ENCODE peak calls at places on chromosomes 13 and 19, in seven cellular contexts. K is H9, E is IMR-90, T is mesendoderm, H is H1, F is trophoblast cell, I is mesenchymal stem cell. U is an unnamed sample.
A peak's percentile ranks its signal among the peaks of the same experiment; 100 is the strongest.

GRCh38 chr19:3122512-3122870 is 13.3 kb upstream of the GNA15 start:
- DNase-seq in T (no peak), I (no peak), K (no peak), F (no peak), H (no peak), E (no peak), U (no peak)

GRCh38 chr13:20160346-20161274 is at the start of gene GJA3:
- DNase-seq in T (peak; percentile 54), K (peak; percentile 77), H (no peak), I (peak; percentile 40), F (no peak), E (peak; percentile 39), U (peak; percentile 71)

GRCh38 chr19:1813837-1814217 is 1.8 kb upstream of the ATP8B3 start:
- DNase-seq in T (no peak), H (no peak), K (no peak), E (no peak), I (no peak), F (no peak), U (no peak)

GRCh38 chr19:53365134-53365898 is at the start of gene ZNF525:
- DNase-seq in I (peak; percentile 77), T (peak; percentile 94), K (peak; percentile 94), E (peak; percentile 59), H (no peak), F (peak; percentile 95), U (peak; percentile 80)

GRCh38 chr19:280541-281007 is 10.6 kb downstream of the PLPP2 start:
- DNase-seq in I (no peak), T (no peak), H (no peak), F (no peak), K (no peak), E (no peak), U (peak; percentile 56)

GRCh38 chr19:2266183-2266993 is 10.2 kb upstream of the JSRP1 start:
- DNase-seq in F (no peak), E (peak; percentile 75), I (peak; percentile 52), H (no peak), K (no peak), T (no peak), U (no peak)

GRCh38 chr13:110113284-110113764 is 193.6 kb downstream of the COL4A1 start:
- DNase-seq in H (no peak), I (peak; percentile 50), T (no peak), E (peak; percentile 80), K (no peak), F (no peak), U (no peak)

GRCh38 chr19:1408300-1409203 is 1.2 kb downstream of the DAZAP1 start:
- DNase-seq in K (no peak), T (peak; percentile 67), H (no peak), F (peak; percentile 68), E (peak; percentile 50), I (peak; percentile 66), U (peak; percentile 35)

GRCh38 chr13:20559659-20560356 is 7.1 kb upstream of the IFT88 start:
- DNase-seq in I (no peak), E (no peak), F (no peak), K (no peak), H (no peak), T (no peak), U (no peak)

GRCh38 chr13:108003626-108004025 is 211.7 kb downstream of the LIG4 start:
- DNase-seq in F (no peak), K (no peak), E (no peak), T (no peak), H (no peak), I (no peak), U (no peak)

GRCh38 chr19:29947871-29948270 is 5.8 kb downstream of the URI1 start:
- DNase-seq in I (no peak), F (no peak), H (no peak), K (no peak), T (no peak), E (no peak), U (no peak)

GRCh38 chr13:91286317-91286716 is 61.2 kb upstream of the MIR17HG start:
- DNase-seq in K (no peak), I (no peak), H (no peak), F (no peak), E (no peak), T (no peak), U (no peak)
- H3K4ac ChIP-seq in K (no peak overlapping the region), I (no peak overlapping the region), H (no peak overlapping the region), F (no peak overlapping the region), E (no peak overlapping the region), T (no peak overlapping the region), U (no peak overlapping the region)

GRCh38 chr13:101845501-101846012 is 393.1 kb downstream of the ITGBL1 start:
- DNase-seq in I (peak; percentile 4), H (no peak), E (peak; percentile 3), K (no peak), F (peak; percentile 9), T (peak; percentile 94), U (no peak)
- H3K4ac ChIP-seq in I (no peak overlapping the region), H (no peak overlapping the region), E (no peak overlapping the region), K (no peak overlapping the region), F (no peak overlapping the region), T (no peak overlapping the region), U (no peak overlapping the region)

GRCh38 chr13:51420681-51421476 is 32.0 kb downstream of the INTS6 start:
- DNase-seq in T (peak; percentile 8), I (peak; percentile 25), K (no peak), H (no peak), E (no peak), F (no peak), U (no peak)

GRCh38 chr13:51416107-51416506 is 36.7 kb downstream of the INTS6 start:
- DNase-seq in E (no peak), H (no peak), K (no peak), T (no peak), I (no peak), F (no peak), U (no peak)

GRCh38 chr13:51417716-51418115 is 35.1 kb downstream of the INTS6 start:
- DNase-seq in I (no peak), F (no peak), E (no peak), K (no peak), T (no peak), H (no peak), U (no peak)

GRCh38 chr13:51422484-51422883 is 30.4 kb downstream of the INTS6 start:
- DNase-seq in F (no peak), I (no peak), E (no peak), H (no peak), T (no peak), K (no peak), U (no peak)

GRCh38 chr13:51419015-51419636 is 33.7 kb downstream of the INTS6 start:
- DNase-seq in I (no peak), H (no peak), T (no peak), K (no peak), E (no peak), F (no peak), U (no peak)
- H3K4ac ChIP-seq in I (no peak overlapping the region), H (no peak overlapping the region), T (no peak overlapping the region), K (no peak overlapping the region), E (no peak overlapping the region), F (no peak overlapping the region), U (no peak overlapping the region)

GRCh38 chr19:39377373-39378362 is 13.2 kb downstream of the PAF1 start:
- DNase-seq in I (no peak), E (no peak), K (no peak), T (no peak), H (no peak), F (no peak), U (no peak)
- H3K4ac ChIP-seq in I (no peak overlapping the region), E (no peak overlapping the region), K (no peak overlapping the region), T (no peak overlapping the region), H (no peak overlapping the region), F (no peak overlapping the region), U (no peak overlapping the region)

DNA sequence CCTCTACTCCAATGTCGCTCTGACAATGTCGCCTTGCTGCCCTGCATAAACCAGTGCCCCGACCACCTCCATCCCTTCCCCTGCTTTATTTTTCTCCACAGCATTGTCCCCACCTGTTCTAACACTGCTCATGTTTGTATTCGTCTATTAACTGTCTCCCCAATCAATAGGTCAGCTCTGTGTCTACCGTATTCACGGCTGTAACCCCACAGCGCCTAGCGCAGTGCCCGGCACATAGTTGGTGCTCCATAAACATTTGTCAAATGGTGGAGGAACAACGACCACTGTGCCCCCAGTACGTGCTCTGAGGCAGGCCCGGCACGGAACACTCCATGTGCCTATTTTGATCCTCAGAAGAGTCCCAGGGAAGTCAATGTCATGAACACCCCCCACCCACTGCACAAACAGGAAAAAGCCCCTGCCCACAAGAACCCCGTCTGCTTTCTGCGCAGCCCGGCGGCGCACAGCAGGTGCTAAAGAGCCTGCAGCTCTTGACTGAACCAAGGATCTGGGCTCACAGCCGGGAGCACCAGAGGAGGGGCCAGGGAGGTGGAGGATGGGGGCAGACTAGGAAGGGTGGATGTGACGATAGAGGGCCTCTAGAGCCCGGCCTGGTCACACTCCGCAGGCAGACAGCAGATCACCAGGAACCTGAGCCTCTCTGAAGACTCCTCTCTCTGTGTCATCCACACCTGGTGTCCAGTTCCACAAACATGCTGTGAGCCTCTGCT is 1.8 kb upstream of the CEACAM16 start:
- DNase-seq in T (peak; percentile 28), I (no peak), E (no peak), H (no peak), F (no peak), K (peak; percentile 62), U (no peak)
- H3K4ac ChIP-seq in T (no peak overlapping the region), I (no peak overlapping the region), E (no peak overlapping the region), H (peak overlapping the region; percentile 78), F (no peak overlapping the region), K (no peak overlapping the region), U (no peak overlapping the region)

GRCh38 chr19:49064029-49064629 is 489 bp downstream of the NTF4 start:
- DNase-seq in E (no peak), T (peak; percentile 29), I (no peak), F (peak; percentile 28), H (no peak), K (peak; percentile 68), U (no peak)
- H3K4ac ChIP-seq in E (no peak overlapping the region), T (no peak overlapping the region), I (no peak overlapping the region), F (peak overlapping the region; percentile 65), H (no peak overlapping the region), K (no peak overlapping the region), U (peak overlapping the region; percentile 23)

GRCh38 chr13:100464006-100464405 is 124.6 kb downstream of the GGACT start:
- DNase-seq in E (no peak), K (no peak), H (no peak), I (no peak), T (no peak), F (no peak), U (no peak)

GRCh38 chr13:100459747-100460146 is 128.8 kb downstream of the GGACT start:
- DNase-seq in F (no peak), I (no peak), K (no peak), H (no peak), E (no peak), T (no peak), U (no peak)

GRCh38 chr13:100461309-100462035 is 127.1 kb downstream of the GGACT start:
- DNase-seq in T (peak; percentile 51), E (peak; percentile 33), H (no peak), I (peak; percentile 12), F (no peak), K (no peak), U (peak; percentile 45)

GRCh38 chr13:100470841-100471505 is 117.6 kb downstream of the GGACT start:
- DNase-seq in I (no peak), F (no peak), K (no peak), T (no peak), E (no peak), H (no peak), U (no peak)

GRCh38 chr13:100465558-100465957 is 123.0 kb downstream of the GGACT start:
- DNase-seq in K (no peak), H (no peak), F (no peak), I (no peak), E (no peak), T (no peak), U (no peak)
- H3K4ac ChIP-seq in K (no peak overlapping the region), H (no peak overlapping the region), F (no peak overlapping the region), I (no peak overlapping the region), E (no peak overlapping the region), T (no peak overlapping the region), U (no peak overlapping the region)

U was measured in neuronal stem cell.